ENCODE peak calls at places on chromosome 21, in nine cellular contexts. W, H, Y, X, A, M, E, N and U are unnamed samples.

GRCh38 chr21:34744801-34745200 is 76.0 kb downstream of the CLIC6 start:
- DNase-seq in W (no peak), H (no peak), Y (no peak), X (no peak), A (no peak), M (no peak), E (no peak), N (peak; percentile 29), U (no peak)

GRCh38 chr21:24895885-24896734 is 711.2 kb downstream of the MRPL39 start:
- DNase-seq in W (no peak), H (no peak), Y (no peak), X (no peak), A (no peak), M (no peak), E (peak; percentile 19), N (peak; percentile 9), U (peak; percentile 60)

GRCh38 chr21:43211085-43212071 is 42.6 kb downstream of the CRYAA start:
- DNase-seq in W (no peak), H (peak; percentile 74), Y (peak; percentile 66), X (peak; percentile 32), A (no peak), M (peak; percentile 28), E (no peak), N (no peak), U (peak; percentile 49)

GRCh38 chr21:29849735-29850176 is 90.0 kb downstream of the GRIK1 start:
- DNase-seq in W (peak; percentile 40), H (peak; percentile 40), Y (no peak), X (peak; percentile 82), A (peak; percentile 69), M (peak; percentile 44), E (peak; percentile 79), N (peak; percentile 60), U (peak; percentile 84)

GRCh38 chr21:35138665-35139381 is 89.7 kb upstream of the RUNX1 start:
- DNase-seq in W (peak; percentile 33), H (peak; percentile 4), Y (no peak), X (peak; percentile 46), A (no peak), M (no peak), E (peak; percentile 19), N (no peak), U (no peak)

GRCh38 chr21:17270234-17270633 is 242.6 kb upstream of the CXADR start:
- DNase-seq in W (peak; percentile 57), H (peak; percentile 1), Y (no peak), X (peak; percentile 14), A (peak; percentile 59), M (no peak), E (peak; percentile 42), N (peak; percentile 69), U (peak; percentile 49)

GRCh38 chr21:8989883-8990325 is 1531.5 kb upstream of the TPTE start:
- DNase-seq in W (no peak), H (no peak), Y (no peak), X (no peak), A (peak; percentile 39), M (no peak), E (no peak), N (no peak), U (no peak)

GRCh38 chr21:42534901-42535378 is 21.3 kb downstream of the SLC37A1 start:
- DNase-seq in W (peak; percentile 83), H (no peak), Y (no peak), X (no peak), A (no peak), M (no peak), E (no peak), N (no peak), U (no peak)

GRCh38 chr21:23858878-23859277 is 1748.4 kb downstream of the MRPL39 start:
- DNase-seq in W (no peak), H (no peak), Y (no peak), X (no peak), A (no peak), M (no peak), E (peak; percentile 9), N (no peak), U (no peak)

GRCh38 chr21:43308101-43308500 is 118.8 kb downstream of the SIK1 start:
- DNase-seq in W (no peak), H (no peak), Y (no peak), X (no peak), A (no peak), M (no peak), E (no peak), N (no peak), U (no peak)

GRCh38 chr21:23960769-23961168 is 1646.5 kb downstream of the MRPL39 start:
- DNase-seq in W (no peak), H (no peak), Y (no peak), X (no peak), A (no peak), M (no peak), E (no peak), N (peak; percentile 27), U (no peak)

GRCh38 chr21:21818898-21819297 is 820.7 kb downstream of the NCAM2 start:
- DNase-seq in W (no peak), H (no peak), Y (no peak), X (no peak), A (no peak), M (no peak), E (no peak), N (no peak), U (no peak)

GRCh38 chr21:40029888-40030287 is 162.7 kb downstream of the PCP4 start:
- DNase-seq in W (no peak), H (no peak), Y (no peak), X (no peak), A (no peak), M (no peak), E (no peak), N (no peak), U (no peak)

GRCh38 chr21:41316641-41317392 is at the start of gene FAM3B:
- DNase-seq in W (peak; percentile 71), H (peak; percentile 37), Y (no peak), X (peak; percentile 30), A (no peak), M (no peak), E (no peak), N (peak; percentile 76), U (peak; percentile 27)

GRCh38 chr21:37225440-37225839 is 41.7 kb downstream of the VPS26C start:
- DNase-seq in W (no peak), H (no peak), Y (no peak), X (no peak), A (no peak), M (no peak), E (peak; percentile 85), N (no peak), U (no peak)

GRCh38 chr21:15441999-15442398 is 287.8 kb upstream of the USP25 start:
- DNase-seq in W (no peak), H (no peak), Y (no peak), X (no peak), A (no peak), M (no peak), E (no peak), N (no peak), U (no peak)

GRCh38 chr21:17679002-17679600 is 66.4 kb upstream of the BTG3 start:
- DNase-seq in W (peak; percentile 33), H (no peak), Y (no peak), X (peak; percentile 46), A (peak; percentile 68), M (no peak), E (peak; percentile 60), N (peak; percentile 79), U (peak; percentile 67)

GRCh38 chr21:39392981-39393380 is 44.1 kb upstream of the HMGN1 start:
- DNase-seq in W (no peak), H (no peak), Y (no peak), X (no peak), A (no peak), M (no peak), E (no peak), N (no peak), U (no peak)

GRCh38 chr21:44846485-44847260 is 26.8 kb downstream of the PTTG1IP start:
- DNase-seq in W (peak; percentile 5), H (peak; percentile 44), Y (no peak), X (no peak), A (no peak), M (no peak), E (peak; percentile 78), N (no peak), U (no peak)

GRCh38 chr21:39353295-39353694 is 4.4 kb upstream of the HMGN1 start:
- DNase-seq in W (no peak), H (no peak), Y (no peak), X (no peak), A (no peak), M (no peak), E (no peak), N (no peak), U (no peak)

GRCh38 chr21:23887709-23888303 is 1719.5 kb downstream of the MRPL39 start:
- DNase-seq in W (no peak), H (no peak), Y (no peak), X (no peak), A (no peak), M (no peak), E (peak; percentile 3), N (peak; percentile 11), U (no peak)

GRCh38 chr21:33402011-33402979 is 918 bp upstream of the IFNGR2 start:
- DNase-seq in W (peak; percentile 29), H (peak; percentile 57), Y (no peak), X (peak; percentile 17), A (no peak), M (no peak), E (peak; percentile 73), N (no peak), U (peak; percentile 82)

GRCh38 chr21:27564684-27565280 is 597.9 kb upstream of the ADAMTS5 start:
- DNase-seq in W (no peak), H (peak; percentile 37), Y (no peak), X (no peak), A (peak; percentile 30), M (peak; percentile 25), E (peak; percentile 27), N (no peak), U (peak; percentile 65)

GRCh38 chr21:39647476-39647875 is 34.7 kb downstream of the B3GALT5 start:
- DNase-seq in W (no peak), H (peak; percentile 53), Y (no peak), X (no peak), A (no peak), M (no peak), E (no peak), N (no peak), U (peak; percentile 42)

GRCh38 chr21:26064506-26064905 is 106.1 kb downstream of the APP start:
- DNase-seq in W (no peak), H (peak; percentile 57), Y (no peak), X (no peak), A (no peak), M (no peak), E (no peak), N (no peak), U (peak; percentile 78)

GRCh38 chr21:29547998-29548397 is 249.3 kb downstream of the BACH1 start:
- DNase-seq in W (no peak), H (no peak), Y (no peak), X (no peak), A (no peak), M (no peak), E (no peak), N (no peak), U (no peak)

GRCh38 chr21:29538115-29538514 is 239.4 kb downstream of the BACH1 start:
- DNase-seq in W (no peak), H (no peak), Y (no peak), X (no peak), A (no peak), M (no peak), E (no peak), N (no peak), U (no peak)

GRCh38 chr21:32008714-32009113 is 135.9 kb downstream of the HUNK start:
- DNase-seq in W (no peak), H (no peak), Y (no peak), X (no peak), A (no peak), M (no peak), E (no peak), N (no peak), U (no peak)

GRCh38 chr21:33189845-33190244 is 39.9 kb upstream of the IFNAR2 start:
- DNase-seq in W (peak; percentile 36), H (no peak), Y (no peak), X (no peak), A (no peak), M (no peak), E (no peak), N (no peak), U (no peak)

GRCh38 chr21:41519806-41520559 is 12.0 kb upstream of the TMPRSS2 start:
- DNase-seq in W (no peak), H (no peak), Y (no peak), X (no peak), A (no peak), M (no peak), E (no peak), N (no peak), U (no peak)

GRCh38 chr21:41668686-41669532 is 97.9 kb downstream of the RIPK4 start:
- DNase-seq in W (no peak), H (no peak), Y (no peak), X (no peak), A (no peak), M (no peak), E (no peak), N (no peak), U (no peak)